ENCODE peak calls at places on chromosomes 16 and 17, in ten cellular contexts. L is esophagus squamous epithelium, R is psoas muscle, N is HCT116, A is WERI-Rb-1, O is ovary, W is heart right ventricle, C is astrocyte, E is pancreas, B is IMR-90. I is an unnamed sample.

GRCh38 chr17:40323731-40324650 is 15.0 kb downstream of the RARA start:
- DNase-seq in L (no peak), R (peak), N (no peak), A (no peak), O (peak), W (peak), C (no peak), E (peak), B (peak), I (no peak)

GRCh38 chr16:69756705-69757104 is 2.0 kb upstream of the NOB1 start:
- DNase-seq in L (no peak), R (no peak), N (no peak), A (no peak), O (no peak), W (no peak), C (no peak), E (no peak), B (no peak), I (no peak)

GRCh38 chr16:79815049-79815448 is 214.5 kb upstream of the MAF start:
- DNase-seq in L (no peak), R (no peak), N (no peak), A (no peak), O (no peak), W (no peak), C (no peak), E (no peak), B (no peak), I (no peak)

GRCh38 chr16:66996324-66996982 is 8.1 kb downstream of the CES4A start:
- DNase-seq in L (no peak), R (peak), N (no peak), A (no peak), O (peak), W (peak), C (peak), E (peak), B (peak), I (peak)

GRCh38 chr17:10741416-10742140 is 11.8 kb upstream of the TMEM220 start:
- DNase-seq in L (no peak), R (no peak), N (no peak), A (no peak), O (no peak), W (no peak), C (no peak), E (no peak), B (no peak), I (no peak)

GRCh38 chr17:20253323-20253722 is 214.0 kb downstream of the LGALS9B start:
- DNase-seq in L (no peak), R (no peak), N (no peak), A (no peak), O (no peak), W (no peak), C (peak), E (no peak), B (peak), I (no peak)

GRCh38 chr17:4880850-4881249 is 18.5 kb upstream of the C17orf107 start:
- DNase-seq in L (no peak), R (no peak), N (no peak), A (no peak), O (no peak), W (no peak), C (no peak), E (no peak), B (no peak), I (no peak)

GRCh38 chr17:73099504-73099903 is 7.0 kb upstream of the SLC39A11 start:
- DNase-seq in L (no peak), R (no peak), N (no peak), A (no peak), O (no peak), W (no peak), C (no peak), E (no peak), B (no peak), I (no peak)

GRCh38 chr17:57523926-57524634 is 221.0 kb downstream of the CCDC182 start:
- DNase-seq in L (no peak), R (peak), N (peak), A (peak), O (peak), W (peak), C (peak), E (peak), B (peak), I (no peak)

GRCh38 chr16:30948956-30949654 is at the start of gene ORAI3:
- DNase-seq in L (peak), R (peak), N (no peak), A (peak), O (peak), W (peak), C (no peak), E (peak), B (peak), I (peak)

GRCh38 chr16:86707171-86707570 is 128.8 kb downstream of the FOXL1 start:
- DNase-seq in L (no peak), R (peak), N (no peak), A (no peak), O (no peak), W (no peak), C (no peak), E (no peak), B (no peak), I (no peak)

GRCh38 chr16:29290631-29291247 is 115.8 kb downstream of the NPIPB11 start:
- DNase-seq in L (peak), R (peak), N (peak), A (peak), O (peak), W (peak), C (peak), E (peak), B (peak), I (no peak)

GRCh38 chr16:2386990-2387389 is 42.3 kb upstream of the CCNF start:
- DNase-seq in L (no peak), R (no peak), N (peak), A (peak), O (no peak), W (no peak), C (no peak), E (no peak), B (no peak), I (no peak)

GRCh38 chr17:62755139-62755851 is 52.8 kb downstream of the MARCHF10 start:
- DNase-seq in L (no peak), R (no peak), N (no peak), A (peak), O (no peak), W (peak), C (peak), E (no peak), B (peak), I (no peak)

GRCh38 chr17:248337-249235 is 67.1 kb upstream of the DOC2B start:
- DNase-seq in L (no peak), R (peak), N (no peak), A (no peak), O (peak), W (no peak), C (no peak), E (peak), B (no peak), I (peak)

GRCh38 chr17:49390548-49391324 is 23.9 kb downstream of the PHB1 start:
- DNase-seq in L (no peak), R (no peak), N (no peak), A (no peak), O (no peak), W (no peak), C (no peak), E (no peak), B (no peak), I (no peak)
- H3K27ac ChIP-seq in L (peak), R (no peak), N (no peak), A (no peak), O (no peak), W (no peak), C (no peak), E (no peak), B (no peak), I (peak)

DNA sequence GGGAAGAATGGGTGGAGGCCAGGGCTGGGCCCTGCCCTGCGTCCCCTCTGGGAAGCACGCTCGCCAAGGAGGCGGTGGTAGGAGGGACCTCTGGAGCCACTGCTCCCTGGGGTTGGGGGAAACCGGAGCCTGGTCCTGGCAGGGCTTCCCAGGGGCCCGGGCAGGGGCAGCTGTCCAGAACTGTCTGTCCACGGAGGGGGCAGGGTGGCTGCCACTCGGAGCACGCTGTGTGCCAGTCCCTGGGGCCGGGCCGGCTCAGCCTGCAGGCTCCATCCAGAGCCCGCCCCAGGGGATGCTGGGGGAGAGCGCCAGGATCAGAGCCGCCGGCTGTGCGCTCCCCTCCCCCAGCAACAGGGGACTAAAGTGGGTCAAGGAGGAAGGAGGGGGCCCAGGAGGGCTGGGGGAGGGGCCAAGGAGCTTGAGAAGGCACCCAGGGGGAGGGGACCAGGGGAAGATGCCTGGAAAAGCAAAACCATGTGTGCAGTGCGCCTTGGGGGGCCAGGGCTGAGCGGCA is 21.4 kb downstream of the ZNF423 start:
- DNase-seq in L (no peak), R (peak), N (no peak), A (peak), O (peak), W (peak), C (no peak), E (no peak), B (no peak), I (peak)
- H3K4me3 ChIP-seq in L (no peak), R (peak), N (no peak), A (peak), O (no peak), W (no peak), C (no peak), E (no peak), B (no peak), I (no peak)

GRCh38 chr17:7916799-7917198 is 710 bp upstream of the RNF227 start:
- DNase-seq in L (no peak), R (no peak), N (no peak), A (no peak), O (no peak), W (no peak), C (peak), E (no peak), B (peak), I (no peak)

GRCh38 chr17:7927596-7927995 is 2.1 kb downstream of the KCNAB3 start:
- DNase-seq in L (no peak), R (no peak), N (no peak), A (no peak), O (no peak), W (no peak), C (no peak), E (no peak), B (no peak), I (no peak)

GRCh38 chr17:7923290-7923628 is 6.4 kb downstream of the KCNAB3 start:
- DNase-seq in L (no peak), R (no peak), N (no peak), A (no peak), O (no peak), W (no peak), C (no peak), E (no peak), B (no peak), I (no peak)

DNA sequence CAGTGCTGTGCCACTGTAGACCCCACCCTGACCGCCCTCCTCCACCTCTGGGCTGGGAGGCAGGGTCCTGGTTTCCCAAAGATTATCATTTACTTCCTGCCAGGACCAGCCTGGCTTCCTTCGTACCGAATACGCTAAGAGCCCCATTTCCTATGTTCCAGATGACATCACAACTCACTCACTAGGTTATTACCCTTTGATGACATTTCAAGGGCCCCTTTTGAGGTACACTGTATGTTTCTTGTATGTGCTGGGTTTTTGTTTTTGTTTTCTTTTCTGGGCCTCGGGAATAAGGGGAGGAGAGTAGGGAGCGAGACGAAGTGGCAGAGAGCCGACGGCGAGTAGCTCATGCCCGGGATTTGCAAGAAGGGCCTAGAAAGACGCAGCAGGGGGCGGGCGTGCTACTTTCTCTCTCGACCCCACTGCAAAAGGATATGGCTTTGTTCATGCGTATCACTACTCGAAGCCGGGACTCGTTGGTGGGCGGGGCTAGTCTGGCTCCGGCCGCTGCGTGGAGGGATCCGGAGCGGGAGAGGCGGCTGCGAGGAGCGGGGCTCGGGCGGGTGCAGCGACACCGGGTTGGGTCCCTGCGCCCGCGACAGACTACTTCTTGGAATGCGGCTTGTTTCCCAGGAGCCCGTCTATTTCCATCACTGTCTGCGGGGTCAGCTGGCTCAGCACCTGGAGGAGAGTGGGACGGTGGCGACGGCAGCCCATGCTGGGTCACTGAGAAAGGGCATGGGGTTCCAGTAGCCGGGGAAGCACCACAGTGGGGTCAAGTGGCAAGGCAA is 6.6 kb upstream of the RNF227 start:
- DNase-seq in L (no peak), R (peak), N (no peak), A (no peak), O (peak), W (peak), C (peak), E (peak), B (peak), I (peak)
- TF ChIP-seq CTCF in L (no peak), R (no peak), N (no peak), A (no peak), O (no peak), W (peak), C (no peak), E (no peak), B (no peak), I (no peak)

GRCh38 chr17:44844390-44844830 is 3.3 kb upstream of the HIGD1B start:
- DNase-seq in L (no peak), R (peak), N (no peak), A (no peak), O (no peak), W (peak), C (peak), E (no peak), B (peak), I (no peak)

GRCh38 chr17:44840274-44840673 is 7.4 kb upstream of the HIGD1B start:
- DNase-seq in L (no peak), R (no peak), N (no peak), A (no peak), O (no peak), W (no peak), C (no peak), E (no peak), B (no peak), I (no peak)

GRCh38 chr17:44842748-44843147 is 4.9 kb upstream of the HIGD1B start:
- DNase-seq in L (no peak), R (no peak), N (no peak), A (peak), O (no peak), W (peak), C (no peak), E (no peak), B (peak), I (no peak)

GRCh38 chr17:44846206-44846605 is 1.5 kb upstream of the HIGD1B start:
- DNase-seq in L (no peak), R (no peak), N (no peak), A (no peak), O (no peak), W (no peak), C (no peak), E (no peak), B (no peak), I (no peak)

DNA sequence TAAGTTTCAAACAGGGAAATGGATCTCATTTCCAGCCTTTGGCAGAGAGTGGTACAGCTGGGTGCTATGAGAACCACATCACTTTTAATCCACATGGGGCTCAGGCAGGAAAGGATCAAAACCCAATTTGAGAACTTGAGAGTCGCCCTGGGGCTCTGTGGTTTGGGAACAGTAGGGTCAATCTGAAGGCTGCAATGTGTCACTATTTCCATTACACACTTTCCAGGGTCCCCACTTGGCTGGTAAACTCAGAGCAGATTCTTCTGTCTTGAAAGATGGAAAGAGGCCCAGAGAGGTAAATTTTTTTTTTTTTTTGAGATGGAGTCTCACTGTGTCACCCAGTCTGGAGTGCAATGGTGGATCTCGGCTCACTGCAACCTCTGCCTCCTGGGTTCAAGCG is 6.7 kb upstream of the HIGD1B start:
- DNase-seq in L (no peak), R (no peak), N (no peak), A (no peak), O (no peak), W (no peak), C (no peak), E (no peak), B (no peak), I (no peak)
- H3K27ac ChIP-seq in L (no peak), R (no peak), N (no peak), A (no peak), O (no peak), W (no peak), C (no peak), E (no peak), B (no peak), I (no peak)

GRCh38 chr17:60442271-60443201 is 20.2 kb downstream of the CHCT1 start:
- DNase-seq in L (no peak), R (no peak), N (no peak), A (no peak), O (no peak), W (no peak), C (peak), E (no peak), B (peak), I (no peak)

GRCh38 chr17:60439501-60439900 is 17.2 kb downstream of the CHCT1 start:
- DNase-seq in L (no peak), R (no peak), N (no peak), A (no peak), O (no peak), W (no peak), C (peak), E (no peak), B (peak), I (no peak)

GRCh38 chr17:60443713-60444112 is 21.4 kb downstream of the CHCT1 start:
- DNase-seq in L (no peak), R (no peak), N (no peak), A (no peak), O (no peak), W (no peak), C (no peak), E (no peak), B (no peak), I (no peak)

GRCh38 chr17:60447375-60447774 is 25.1 kb downstream of the CHCT1 start:
- DNase-seq in L (no peak), R (no peak), N (no peak), A (no peak), O (no peak), W (no peak), C (no peak), E (no peak), B (no peak), I (no peak)

DNA sequence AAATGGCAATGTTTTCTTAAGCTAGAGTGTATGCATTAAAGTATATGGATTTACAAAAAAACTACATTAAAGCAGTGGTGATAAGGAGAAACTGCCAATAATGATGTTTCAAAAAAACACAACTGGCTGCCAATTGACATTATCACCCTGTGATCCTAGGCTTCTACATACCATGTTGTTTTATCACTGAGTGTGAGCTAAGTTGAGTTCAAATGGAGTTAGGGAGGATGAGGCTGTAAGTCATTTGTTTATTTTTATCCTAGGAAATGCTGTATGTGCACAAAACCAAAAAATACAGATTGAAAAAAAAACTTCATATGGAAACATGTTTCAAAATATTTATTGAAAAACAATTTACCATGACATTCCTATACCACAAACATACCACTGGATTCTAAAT is 22.9 kb downstream of the CHCT1 start:
- DNase-seq in L (no peak), R (no peak), N (no peak), A (no peak), O (no peak), W (no peak), C (no peak), E (no peak), B (peak), I (no peak)
- H3K4me3 ChIP-seq in L (no peak), R (no peak), N (no peak), A (no peak), O (no peak), W (no peak), C (no peak), E (no peak), B (no peak), I (no peak)

GRCh38 chr16:11101695-11102522 is 154.1 kb downstream of the SOCS1 start:
- DNase-seq in L (no peak), R (no peak), N (no peak), A (no peak), O (no peak), W (no peak), C (peak), E (no peak), B (peak), I (no peak)
- TF ChIP-seq CTCF in L (no peak), R (peak), N (peak), A (no peak), O (no peak), W (peak), C (peak), E (no peak), B (peak), I (no peak)

I was measured in dorsolateral prefrontal cortex.